ENCODE peak calls at places on chromosome 7, in six cellular contexts. T is spleen, F is stomach, P is heart left ventricle, O is HCT116, W is body of pancreas. G is an unnamed sample.

GRCh38 chr7:107147464-107148214 is 21.2 kb upstream of the HBP1 start:
- DNase-seq in T (no peak), F (no peak), P (no peak), O (peak), W (peak), G (peak)

GRCh38 chr7:112101083-112101846 is 104.9 kb downstream of the DOCK4 start:
- DNase-seq in T (no peak), F (no peak), P (no peak), O (no peak), W (no peak), G (no peak)

GRCh38 chr7:150903627-150904026 is 51.3 kb downstream of the AOC1 start:
- DNase-seq in T (no peak), F (peak), P (peak), O (no peak), W (peak), G (peak)

GRCh38 chr7:129434846-129435318 is 650 bp downstream of the STRIP2 start:
- DNase-seq in T (peak), F (no peak), P (no peak), O (no peak), W (peak), G (peak)

GRCh38 chr7:151251926-151252835 is 3.7 kb upstream of the SMARCD3 start:
- DNase-seq in T (no peak), F (peak), P (peak), O (no peak), W (peak), G (no peak)

GRCh38 chr7:9391984-9392383 is 958.6 kb downstream of the NXPH1 start:
- DNase-seq in T (no peak), F (no peak), P (no peak), O (no peak), W (no peak), G (no peak)

GRCh38 chr7:41117431-41117830 is 585.5 kb downstream of the INHBA start:
- DNase-seq in T (no peak), F (no peak), P (no peak), O (no peak), W (no peak), G (no peak)

GRCh38 chr7:92246363-92247101 is 758 bp downstream of the ANKIB1 start:
- DNase-seq in T (peak), F (no peak), P (peak), O (no peak), W (peak), G (no peak)

GRCh38 chr7:43838201-43838659 is 31.1 kb downstream of the MRPS24 start:
- DNase-seq in T (no peak), F (no peak), P (no peak), O (no peak), W (no peak), G (no peak)

GRCh38 chr7:111107989-111108388 is 17.1 kb downstream of the LRRN3 start:
- DNase-seq in T (no peak), F (no peak), P (no peak), O (no peak), W (no peak), G (no peak)

GRCh38 chr7:27347261-27347610 is 104.6 kb downstream of the EVX1 start:
- DNase-seq in T (no peak), F (no peak), P (no peak), O (no peak), W (no peak), G (no peak)

GRCh38 chr7:128168667-128169210 is 72.3 kb upstream of the LEP start:
- DNase-seq in T (no peak), F (no peak), P (no peak), O (no peak), W (peak), G (no peak)

GRCh38 chr7:44282601-44283171 is 42.7 kb downstream of the CAMK2B start:
- DNase-seq in T (peak), F (no peak), P (peak), O (no peak), W (peak), G (peak)

GRCh38 chr7:2104107-2104710 is 128.5 kb downstream of the MAD1L1 start:
- DNase-seq in T (peak), F (peak), P (peak), O (peak), W (peak), G (peak)

GRCh38 chr7:77281780-77282478 is 82.3 kb upstream of the FGL2 start:
- DNase-seq in T (no peak), F (no peak), P (no peak), O (no peak), W (no peak), G (no peak)

GRCh38 chr7:112723416-112723815 is 66.8 kb downstream of the TMEM168 start:
- DNase-seq in T (no peak), F (no peak), P (no peak), O (no peak), W (no peak), G (no peak)

GRCh38 chr7:132269718-132270117 is 306.6 kb downstream of the PLXNA4 start:
- DNase-seq in T (no peak), F (no peak), P (no peak), O (no peak), W (no peak), G (no peak)

GRCh38 chr7:117023325-117023854 is 70.1 kb downstream of the ST7 start:
- DNase-seq in T (no peak), F (no peak), P (no peak), O (no peak), W (no peak), G (no peak)

GRCh38 chr7:51344406-51344805 is 27.8 kb upstream of the COBL start:
- DNase-seq in T (no peak), F (peak), P (no peak), O (no peak), W (peak), G (peak)

GRCh38 chr7:12436896-12437535 is 33.4 kb upstream of the VWDE start:
- DNase-seq in T (no peak), F (no peak), P (no peak), O (no peak), W (no peak), G (no peak)

GRCh38 chr7:134434701-134435100 is 24.2 kb downstream of the AKR1B1 start:
- DNase-seq in T (no peak), F (no peak), P (no peak), O (no peak), W (no peak), G (no peak)

DNA sequence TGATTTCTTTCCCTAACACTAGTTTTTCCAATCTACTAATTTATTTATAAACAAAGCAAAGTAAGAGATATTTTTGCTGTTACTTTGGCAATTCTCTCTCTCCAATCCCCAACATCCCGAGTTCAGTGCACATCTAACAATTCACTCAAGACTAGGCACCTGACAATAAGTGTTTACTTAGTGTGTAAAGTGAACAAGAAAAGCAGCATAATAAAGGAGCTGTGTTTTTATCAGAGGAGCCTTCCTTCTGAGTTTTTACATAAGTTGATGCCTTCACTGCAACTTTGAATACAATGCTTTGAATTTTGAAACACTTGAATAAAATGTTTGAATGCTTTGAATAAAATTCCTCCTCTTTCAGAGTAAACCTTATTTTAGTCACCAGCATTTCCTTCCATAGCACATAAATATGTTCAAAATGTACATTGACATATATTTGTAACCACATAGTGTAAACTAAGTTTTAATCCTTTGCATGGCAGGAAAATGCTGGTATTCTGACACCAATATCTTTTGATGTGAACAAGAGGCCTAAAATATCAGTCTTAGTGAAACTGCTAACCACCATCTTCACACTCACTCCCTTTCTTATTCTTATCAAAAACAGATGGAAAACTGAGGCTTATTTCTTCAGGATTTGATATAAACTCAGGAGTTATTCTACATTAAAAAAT is 11.4 kb downstream of the PDK4 start:
- DNase-seq in T (no peak), F (no peak), P (no peak), O (no peak), W (no peak), G (no peak)
- TF ChIP-seq POLR2A in T (peak), F (no peak), P (peak), O (no peak), W (peak), G (no peak)

GRCh38 chr7:668139-668871 is 58.2 kb upstream of the DNAAF5 start:
- DNase-seq in T (peak), F (no peak), P (peak), O (no peak), W (no peak), G (no peak)

GRCh38 chr7:664402-664775 is 62.1 kb upstream of the DNAAF5 start:
- DNase-seq in T (no peak), F (no peak), P (no peak), O (no peak), W (no peak), G (no peak)

GRCh38 chr7:665751-666453 is 60.6 kb upstream of the DNAAF5 start:
- DNase-seq in T (peak), F (no peak), P (peak), O (no peak), W (no peak), G (no peak)

GRCh38 chr7:665251-665650 is 61.2 kb upstream of the DNAAF5 start:
- DNase-seq in T (no peak), F (no peak), P (no peak), O (no peak), W (no peak), G (no peak)

DNA sequence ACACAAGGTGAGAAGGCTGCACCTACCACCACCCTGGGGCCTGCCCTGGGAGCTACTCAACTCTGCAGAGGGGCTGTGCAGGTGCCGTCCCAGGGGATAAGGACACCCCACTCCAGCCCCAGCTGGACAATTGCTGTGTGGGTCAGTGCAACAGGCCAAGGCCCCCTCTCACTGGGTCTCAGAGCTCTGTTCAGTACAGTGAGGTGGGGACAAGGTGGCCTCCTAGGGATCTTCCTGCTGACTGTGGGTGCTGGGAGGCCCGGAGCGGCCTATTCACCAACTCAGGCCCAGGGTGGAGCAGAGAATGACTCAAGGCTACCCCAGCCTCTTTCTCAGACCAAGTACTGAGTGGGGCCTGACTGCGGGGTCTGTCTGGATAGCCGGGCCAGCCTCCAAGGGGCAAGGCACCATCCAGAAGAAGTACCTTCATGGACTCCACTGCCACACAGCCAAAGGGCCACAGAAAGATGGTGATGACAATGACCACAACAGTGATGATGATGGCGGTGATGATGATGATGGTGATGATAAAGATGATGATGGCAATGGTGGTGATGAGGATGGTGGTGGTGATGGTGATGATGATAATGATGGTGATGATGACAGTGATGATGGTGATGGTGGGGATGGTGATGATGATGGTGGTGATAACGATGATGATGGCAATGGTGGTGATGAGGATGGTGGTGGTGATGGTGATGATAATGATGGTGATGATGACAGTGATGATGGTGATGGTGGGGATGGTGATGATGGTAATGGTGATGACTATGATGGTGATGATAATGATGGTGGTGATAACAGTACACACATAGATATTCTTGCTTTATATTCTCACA is 59.8 kb upstream of the DNAAF5 start:
- DNase-seq in T (no peak), F (no peak), P (no peak), O (no peak), W (no peak), G (no peak)
- H3K27ac ChIP-seq in T (no peak), F (peak), P (peak), O (no peak), W (no peak), G (no peak)

DNA sequence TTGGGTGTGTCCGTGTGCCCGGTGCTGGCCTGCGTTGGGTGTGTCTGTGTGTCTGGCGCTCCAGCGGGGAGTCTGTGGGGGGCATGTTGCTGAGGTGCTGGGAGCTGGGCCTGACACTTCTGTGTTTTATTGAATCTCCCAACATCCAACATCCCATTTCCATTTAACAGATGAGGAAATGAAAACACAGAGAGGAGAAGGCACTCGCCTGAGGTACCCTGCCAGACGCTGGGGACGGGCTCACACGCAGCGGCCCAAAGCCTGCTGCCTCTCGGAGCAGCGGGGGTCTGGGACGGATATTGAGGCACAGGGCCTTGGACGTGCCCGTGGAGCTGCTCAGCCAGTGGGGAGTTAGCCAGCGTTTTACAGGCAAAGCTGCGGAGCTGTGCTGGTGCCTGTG is 133.9 kb downstream of the DNAJB6 start:
- DNase-seq in T (peak), F (peak), P (no peak), O (no peak), W (no peak), G (no peak)
- TF ChIP-seq POLR2A in T (no peak), F (no peak), P (no peak), O (no peak), W (no peak), G (no peak)

GRCh38 chr7:40019558-40019957 is 69.5 kb downstream of the CDK13 start:
- DNase-seq in T (no peak), F (no peak), P (no peak), O (no peak), W (peak), G (no peak)

GRCh38 chr7:40009301-40009700 is 59.2 kb downstream of the CDK13 start:
- DNase-seq in T (no peak), F (no peak), P (no peak), O (no peak), W (no peak), G (no peak)

GRCh38 chr7:40015790-40016296 is 65.8 kb downstream of the CDK13 start:
- DNase-seq in T (no peak), F (no peak), P (peak), O (no peak), W (peak), G (no peak)

GRCh38 chr7:40014376-40014775 is 64.3 kb downstream of the CDK13 start:
- DNase-seq in T (no peak), F (no peak), P (no peak), O (no peak), W (no peak), G (no peak)
- H3K27ac ChIP-seq in T (no peak), F (no peak), P (no peak), O (no peak), W (no peak), G (no peak)

DNA sequence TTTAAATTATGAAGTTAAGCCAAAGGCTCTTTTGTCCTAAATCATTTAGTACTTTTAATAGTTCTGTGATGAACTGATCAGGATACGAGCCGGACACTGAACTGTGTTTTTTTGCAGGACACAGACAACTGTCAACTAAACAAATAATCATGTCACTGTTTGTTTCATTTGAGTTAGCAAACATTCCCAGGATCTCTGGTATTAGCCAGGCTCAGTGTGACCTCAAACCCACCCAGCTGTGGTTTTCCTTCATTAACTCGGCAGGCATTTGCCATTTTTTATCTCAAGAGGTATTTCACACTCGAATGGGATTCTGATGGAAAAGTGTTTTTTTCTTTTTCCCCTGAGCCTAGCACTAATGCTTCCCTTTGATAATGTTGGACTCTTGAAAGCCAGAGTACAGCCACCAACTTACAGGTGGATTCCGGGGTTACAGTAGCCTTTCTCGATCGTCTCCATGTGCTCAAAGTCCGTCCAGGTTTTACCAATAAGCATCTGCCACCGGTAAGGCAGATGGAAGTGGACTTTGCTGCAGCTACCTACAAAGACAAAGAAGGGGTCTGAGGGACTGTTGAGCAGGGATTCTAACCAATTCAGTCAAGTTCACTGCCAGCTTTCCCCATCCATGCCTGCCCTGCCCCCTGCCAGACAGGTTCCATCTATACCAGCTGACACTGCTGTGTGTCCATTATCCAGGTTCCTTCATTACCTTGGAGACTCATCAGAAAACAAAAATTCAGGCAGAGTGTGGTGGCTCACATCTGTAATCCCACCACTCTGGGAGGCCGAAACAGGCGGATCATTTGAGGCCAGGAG is 33.4 kb downstream of the ZC3HAV1 start:
- DNase-seq in T (no peak), F (no peak), P (no peak), O (no peak), W (no peak), G (no peak)
- TF ChIP-seq POLR2A in T (no peak), F (no peak), P (no peak), O (no peak), W (no peak), G (no peak)

GRCh38 chr7:25852995-25853713 is 298.8 kb upstream of the NFE2L3 start:
- DNase-seq in T (no peak), F (no peak), P (no peak), O (no peak), W (no peak), G (no peak)

GRCh38 chr7:25851332-25852248 is 300.4 kb upstream of the NFE2L3 start:
- DNase-seq in T (peak), F (peak), P (peak), O (no peak), W (peak), G (peak)

GRCh38 chr7:25850730-25851129 is 301.3 kb upstream of the NFE2L3 start:
- DNase-seq in T (no peak), F (no peak), P (no peak), O (no peak), W (no peak), G (no peak)

GRCh38 chr7:25854059-25854458 is 297.9 kb upstream of the NFE2L3 start:
- DNase-seq in T (no peak), F (no peak), P (no peak), O (no peak), W (no peak), G (no peak)

GRCh38 chr7:25852249-25852994 is 299.6 kb upstream of the NFE2L3 start:
- DNase-seq in T (peak), F (no peak), P (no peak), O (no peak), W (no peak), G (no peak)
- H3K27ac ChIP-seq in T (no peak), F (peak), P (peak), O (no peak), W (no peak), G (no peak)